ENCODE peak calls at places on chromosomes 7 and 10, in seven cellular contexts. One of them, this sample, is unnamed.

GRCh38 chr10:69407621-69408301 is 9.0 kb downstream of the TACR2 start:
- DNase-seq in SW480: no peak
- DNase-seq in stimulated activated CD4-positive, alpha-beta T cell treated with anti-CD3 and anti-CD28 coated beads, Interleukin-2, amount 100 ng/mL, for 24 hours: no peak
- DNase-seq in lower lobe of right lung: no peak
- DNase-seq in T-helper 1 cell: no peak
- DNase-seq in activated naive CD8-positive, alpha-beta T cell treated with anti-CD3 and anti-CD28 coated beads for 36 hours: no peak
- DNase-seq in aorta: peak; percentile 53
- DNase-seq in this sample: no peak

GRCh38 chr7:78019457-78020130 is 221.0 kb downstream of the PHTF2 start:
- DNase-seq in SW480: peak; percentile 97
- DNase-seq in stimulated activated CD4-positive, alpha-beta T cell treated with anti-CD3 and anti-CD28 coated beads, Interleukin-2, amount 100 ng/mL, for 24 hours: peak; percentile 70
- DNase-seq in lower lobe of right lung: peak; percentile 94
- DNase-seq in T-helper 1 cell: peak; percentile 27
- DNase-seq in activated naive CD8-positive, alpha-beta T cell treated with anti-CD3 and anti-CD28 coated beads for 36 hours: peak; percentile 68
- DNase-seq in aorta: peak; percentile 95
- DNase-seq in this sample: peak; percentile 9

GRCh38 chr7:98286093-98286525 is 4.6 kb downstream of the BRI3 start:
- DNase-seq in SW480: peak; percentile 73
- DNase-seq in stimulated activated CD4-positive, alpha-beta T cell treated with anti-CD3 and anti-CD28 coated beads, Interleukin-2, amount 100 ng/mL, for 24 hours: no peak
- DNase-seq in lower lobe of right lung: peak; percentile 80
- DNase-seq in T-helper 1 cell: no peak
- DNase-seq in activated naive CD8-positive, alpha-beta T cell treated with anti-CD3 and anti-CD28 coated beads for 36 hours: no peak
- DNase-seq in aorta: peak; percentile 85
- DNase-seq in this sample: no peak

GRCh38 chr10:67925449-67926005 is 41.1 kb downstream of the SIRT1 start:
- DNase-seq in SW480: no peak
- DNase-seq in stimulated activated CD4-positive, alpha-beta T cell treated with anti-CD3 and anti-CD28 coated beads, Interleukin-2, amount 100 ng/mL, for 24 hours: no peak
- DNase-seq in lower lobe of right lung: no peak
- DNase-seq in T-helper 1 cell: no peak
- DNase-seq in activated naive CD8-positive, alpha-beta T cell treated with anti-CD3 and anti-CD28 coated beads for 36 hours: no peak
- DNase-seq in aorta: no peak
- DNase-seq in this sample: no peak

GRCh38 chr7:101363734-101364374 is 1.2 kb downstream of the COL26A1 start:
- DNase-seq in SW480: peak; percentile 81
- DNase-seq in stimulated activated CD4-positive, alpha-beta T cell treated with anti-CD3 and anti-CD28 coated beads, Interleukin-2, amount 100 ng/mL, for 24 hours: peak; percentile 72
- DNase-seq in lower lobe of right lung: peak; percentile 75
- DNase-seq in T-helper 1 cell: peak; percentile 50
- DNase-seq in activated naive CD8-positive, alpha-beta T cell treated with anti-CD3 and anti-CD28 coated beads for 36 hours: peak; percentile 73
- DNase-seq in aorta: peak; percentile 70
- DNase-seq in this sample: peak; percentile 48

GRCh38 chr10:101258179-101258885 is 29.1 kb upstream of the LBX1 start:
- DNase-seq in SW480: peak; percentile 9
- DNase-seq in stimulated activated CD4-positive, alpha-beta T cell treated with anti-CD3 and anti-CD28 coated beads, Interleukin-2, amount 100 ng/mL, for 24 hours: no peak
- DNase-seq in lower lobe of right lung: no peak
- DNase-seq in T-helper 1 cell: no peak
- DNase-seq in activated naive CD8-positive, alpha-beta T cell treated with anti-CD3 and anti-CD28 coated beads for 36 hours: no peak
- DNase-seq in aorta: no peak
- DNase-seq in this sample: no peak

GRCh38 chr10:129741978-129742741 is 221.9 kb downstream of the EBF3 start:
- DNase-seq in SW480: no peak
- DNase-seq in stimulated activated CD4-positive, alpha-beta T cell treated with anti-CD3 and anti-CD28 coated beads, Interleukin-2, amount 100 ng/mL, for 24 hours: no peak
- DNase-seq in lower lobe of right lung: no peak
- DNase-seq in T-helper 1 cell: no peak
- DNase-seq in activated naive CD8-positive, alpha-beta T cell treated with anti-CD3 and anti-CD28 coated beads for 36 hours: no peak
- DNase-seq in aorta: no peak
- DNase-seq in this sample: no peak

GRCh38 chr7:44218418-44219201 is 17.8 kb downstream of the YKT6 start:
- DNase-seq in SW480: no peak
- DNase-seq in stimulated activated CD4-positive, alpha-beta T cell treated with anti-CD3 and anti-CD28 coated beads, Interleukin-2, amount 100 ng/mL, for 24 hours: no peak
- DNase-seq in lower lobe of right lung: peak; percentile 41
- DNase-seq in T-helper 1 cell: no peak
- DNase-seq in activated naive CD8-positive, alpha-beta T cell treated with anti-CD3 and anti-CD28 coated beads for 36 hours: no peak
- DNase-seq in aorta: peak; percentile 34
- DNase-seq in this sample: no peak

GRCh38 chr10:89946106-89946505 is 244.7 kb downstream of the KIF20B start:
- DNase-seq in SW480: peak; percentile 4
- DNase-seq in stimulated activated CD4-positive, alpha-beta T cell treated with anti-CD3 and anti-CD28 coated beads, Interleukin-2, amount 100 ng/mL, for 24 hours: no peak
- DNase-seq in lower lobe of right lung: no peak
- DNase-seq in T-helper 1 cell: no peak
- DNase-seq in activated naive CD8-positive, alpha-beta T cell treated with anti-CD3 and anti-CD28 coated beads for 36 hours: no peak
- DNase-seq in aorta: no peak
- DNase-seq in this sample: no peak

GRCh38 chr7:3271298-3271697 is 29.8 kb upstream of the SDK1 start:
- DNase-seq in SW480: no peak
- DNase-seq in stimulated activated CD4-positive, alpha-beta T cell treated with anti-CD3 and anti-CD28 coated beads, Interleukin-2, amount 100 ng/mL, for 24 hours: no peak
- DNase-seq in lower lobe of right lung: no peak
- DNase-seq in T-helper 1 cell: no peak
- DNase-seq in activated naive CD8-positive, alpha-beta T cell treated with anti-CD3 and anti-CD28 coated beads for 36 hours: no peak
- DNase-seq in aorta: no peak
- DNase-seq in this sample: no peak

GRCh38 chr7:131583430-131583829 is 27.0 kb upstream of the PODXL start:
- DNase-seq in SW480: no peak
- DNase-seq in stimulated activated CD4-positive, alpha-beta T cell treated with anti-CD3 and anti-CD28 coated beads, Interleukin-2, amount 100 ng/mL, for 24 hours: no peak
- DNase-seq in lower lobe of right lung: no peak
- DNase-seq in T-helper 1 cell: no peak
- DNase-seq in activated naive CD8-positive, alpha-beta T cell treated with anti-CD3 and anti-CD28 coated beads for 36 hours: no peak
- DNase-seq in aorta: no peak
- DNase-seq in this sample: no peak